ENCODE peak calls at places on chromosome 2, in six cellular contexts. F is A549, W is GM12878, T is NB4, L is HepG2, K is K562. V is an unnamed sample.

GRCh38 chr2:218829868-218830451 is 1.6 kb downstream of the PRKAG3 start:
- DNase-seq in F (no peak), W (no peak), T (no peak), L (no peak), K (no peak), V (no peak)

GRCh38 chr2:220837226-220837625 is 734.9 kb downstream of the EPHA4 start:
- DNase-seq in F (no peak), W (no peak), T (no peak), L (no peak), K (no peak), V (no peak)

GRCh38 chr2:468631-469310 is 180.9 kb upstream of the ALKAL2 start:
- DNase-seq in F (no peak), W (no peak), T (no peak), L (no peak), K (no peak), V (no peak)

GRCh38 chr2:215270118-215270451 is 41.8 kb upstream of the ATIC start:
- DNase-seq in F (no peak), W (no peak), T (no peak), L (no peak), K (no peak), V (no peak)

GRCh38 chr2:182182436-182182835 is 196.8 kb downstream of the PPP1R1C start:
- DNase-seq in F (no peak), W (no peak), T (no peak), L (no peak), K (no peak), V (peak)

GRCh38 chr2:53715568-53715967 is 52.0 kb upstream of the CHAC2 start:
- DNase-seq in F (peak), W (no peak), T (peak), L (no peak), K (no peak), V (peak)

GRCh38 chr2:42201228-42201855 is 32.2 kb downstream of the EML4 start:
- DNase-seq in F (no peak), W (no peak), T (no peak), L (no peak), K (no peak), V (no peak)

GRCh38 chr2:12819098-12819465 is 102.3 kb downstream of the TRIB2 start:
- DNase-seq in F (no peak), W (no peak), T (peak), L (no peak), K (no peak), V (peak)

GRCh38 chr2:31270871-31271270 is 36.9 kb downstream of the EHD3 start:
- DNase-seq in F (no peak), W (no peak), T (no peak), L (no peak), K (no peak), V (no peak)

GRCh38 chr2:75466708-75467311 is 93.9 kb downstream of the EVA1A start:
- DNase-seq in F (peak), W (no peak), T (peak), L (peak), K (peak), V (peak)

GRCh38 chr2:101356486-101356885 is 30.8 kb downstream of the CREG2 start:
- DNase-seq in F (no peak), W (no peak), T (no peak), L (no peak), K (no peak), V (no peak)

GRCh38 chr2:2577366-2577765 is 246.3 kb upstream of the MYT1L start:
- DNase-seq in F (no peak), W (no peak), T (no peak), L (no peak), K (no peak), V (no peak)

GRCh38 chr2:105103481-105103880 is 65.6 kb downstream of the MRPS9 start:
- DNase-seq in F (no peak), W (no peak), T (no peak), L (no peak), K (no peak), V (no peak)

GRCh38 chr2:44778221-44778654 is 163.3 kb upstream of the SIX3 start:
- DNase-seq in F (no peak), W (no peak), T (peak), L (no peak), K (no peak), V (no peak)

GRCh38 chr2:33069894-33070651 is 123.3 kb downstream of the LTBP1 start:
- DNase-seq in F (peak), W (no peak), T (peak), L (peak), K (peak), V (peak)

GRCh38 chr2:177254433-177255226 is 9.9 kb downstream of the NFE2L2 start:
- DNase-seq in F (peak), W (no peak), T (peak), L (peak), K (peak), V (peak)

GRCh38 chr2:72548081-72548764 is 277.6 kb downstream of the EXOC6B start:
- DNase-seq in F (peak), W (no peak), T (no peak), L (peak), K (peak), V (peak)

GRCh38 chr2:195507447-195508221 is 149.4 kb upstream of the SLC39A10 start:
- DNase-seq in F (no peak), W (no peak), T (no peak), L (no peak), K (no peak), V (no peak)

GRCh38 chr2:167783266-167784070 is 463.9 kb downstream of the STK39 start:
- DNase-seq in F (no peak), W (no peak), T (no peak), L (no peak), K (no peak), V (no peak)

GRCh38 chr2:134271758-134272157 is 17.9 kb downstream of the MGAT5 start:
- DNase-seq in F (no peak), W (no peak), T (no peak), L (no peak), K (no peak), V (no peak)

GRCh38 chr2:240996834-240997140 is 1.6 kb upstream of the SNED1 start:
- DNase-seq in F (no peak), W (no peak), T (no peak), L (no peak), K (no peak), V (no peak)

GRCh38 chr2:9800639-9800974 is 42.7 kb upstream of the TAF1B start:
- DNase-seq in F (no peak), W (no peak), T (peak), L (no peak), K (no peak), V (no peak)

GRCh38 chr2:190528521-190529001 is 6.0 kb downstream of the NEMP2 start:
- DNase-seq in F (peak), W (no peak), T (peak), L (peak), K (no peak), V (no peak)

GRCh38 chr2:45968946-45969584 is 317.6 kb downstream of the PRKCE start:
- DNase-seq in F (no peak), W (no peak), T (no peak), L (no peak), K (no peak), V (no peak)

GRCh38 chr2:10036095-10036879 is 7.1 kb upstream of the KLF11 start:
- DNase-seq in F (peak), W (no peak), T (peak), L (no peak), K (no peak), V (peak)

GRCh38 chr2:65387017-65387416 is 45.4 kb downstream of the SPRED2 start:
- DNase-seq in F (no peak), W (no peak), T (no peak), L (no peak), K (no peak), V (no peak)

GRCh38 chr2:74148457-74149248 is 941 bp upstream of the BOLA3 start:
- DNase-seq in F (no peak), W (no peak), T (no peak), L (no peak), K (no peak), V (no peak)

GRCh38 chr2:206798009-206798408 is 32.6 kb downstream of the FASTKD2 start:
- DNase-seq in F (no peak), W (no peak), T (peak), L (no peak), K (no peak), V (peak)

GRCh38 chr2:48448274-48449061 is 81.5 kb upstream of the STON1 start:
- DNase-seq in F (no peak), W (peak), T (peak), L (peak), K (no peak), V (no peak)

GRCh38 chr2:70947556-70948184 is 12.0 kb downstream of the ATP6V1B1 start:
- DNase-seq in F (no peak), W (no peak), T (no peak), L (no peak), K (no peak), V (peak)

GRCh38 chr2:28952806-28953190 is 28.3 kb upstream of the TOGARAM2 start:
- DNase-seq in F (peak), W (no peak), T (peak), L (no peak), K (no peak), V (peak)

GRCh38 chr2:28950941-28951630 is 30.0 kb upstream of the TOGARAM2 start:
- DNase-seq in F (peak), W (no peak), T (no peak), L (no peak), K (no peak), V (no peak)

GRCh38 chr2:28949617-28950305 is 31.3 kb upstream of the TOGARAM2 start:
- DNase-seq in F (peak), W (no peak), T (peak), L (peak), K (no peak), V (no peak)

GRCh38 chr2:28949190-28949589 is 31.9 kb upstream of the TOGARAM2 start:
- DNase-seq in F (no peak), W (no peak), T (no peak), L (no peak), K (no peak), V (no peak)

GRCh38 chr2:28951910-28952805 is 28.9 kb upstream of the TOGARAM2 start:
- DNase-seq in F (peak), W (no peak), T (peak), L (peak), K (no peak), V (no peak)
- TF ChIP-seq POLR2A in F (no peak), W (no peak), T (no peak), L (no peak), K (no peak), V (no peak)

GRCh38 chr2:180145163-180145562 is 138.1 kb upstream of the CWC22 start:
- DNase-seq in F (no peak), W (no peak), T (no peak), L (no peak), K (no peak), V (no peak)

GRCh38 chr2:180146114-180146513 is 139.0 kb upstream of the CWC22 start:
- DNase-seq in F (no peak), W (no peak), T (no peak), L (no peak), K (no peak), V (no peak)

GRCh38 chr2:180144311-180144813 is 137.3 kb upstream of the CWC22 start:
- DNase-seq in F (no peak), W (no peak), T (no peak), L (no peak), K (no peak), V (no peak)

GRCh38 chr2:180141600-180141999 is 134.5 kb upstream of the CWC22 start:
- DNase-seq in F (no peak), W (no peak), T (no peak), L (no peak), K (no peak), V (no peak)

GRCh38 chr2:180143633-180144032 is 136.5 kb upstream of the CWC22 start:
- DNase-seq in F (no peak), W (no peak), T (no peak), L (no peak), K (no peak), V (no peak)
- TF ChIP-seq MYC in F (no peak), W (no peak), T (no peak), L (no peak), K (no peak), V (no peak)

GRCh38 chr2:47072018-47072691 is 83.0 kb downstream of the STPG4 start:
- DNase-seq in F (peak), W (no peak), T (no peak), L (no peak), K (no peak), V (no peak)
- TF ChIP-seq POLR2A in F (no peak), W (no peak), T (no peak), L (no peak), K (no peak), V (no peak)

GRCh38 chr2:239297142-239298125 is 103.4 kb downstream of the HDAC4 start:
- DNase-seq in F (no peak), W (no peak), T (no peak), L (peak), K (no peak), V (no peak)
- TF ChIP-seq MYC in F (no peak), W (no peak), T (no peak), L (no peak), K (no peak), V (no peak)

GRCh38 chr2:17538844-17539554 is 1.5 kb upstream of the VSNL1 start:
- DNase-seq in F (peak), W (no peak), T (no peak), L (peak), K (peak), V (peak)

GRCh38 chr2:17540813-17541513 is 467 bp downstream of the VSNL1 start:
- DNase-seq in F (no peak), W (no peak), T (no peak), L (no peak), K (no peak), V (peak)

GRCh38 chr2:17541514-17541950 is 1.0 kb downstream of the VSNL1 start:
- DNase-seq in F (no peak), W (no peak), T (no peak), L (no peak), K (no peak), V (no peak)

GRCh38 chr2:17539596-17539992 is 902 bp upstream of the VSNL1 start:
- DNase-seq in F (no peak), W (no peak), T (no peak), L (peak), K (no peak), V (no peak)

GRCh38 chr2:17539993-17540812 is at the start of gene VSNL1:
- DNase-seq in F (peak), W (no peak), T (no peak), L (peak), K (peak), V (peak)
- TF ChIP-seq POLR2A in F (no peak), W (no peak), T (no peak), L (peak), K (no peak), V (no peak)

GRCh38 chr2:232870002-232870765 is at the start of gene SNORC:
- DNase-seq in F (no peak), W (no peak), T (no peak), L (peak), K (no peak), V (no peak)
- TF ChIP-seq MYC in F (no peak), W (no peak), T (no peak), L (peak), K (no peak), V (no peak)

DNA sequence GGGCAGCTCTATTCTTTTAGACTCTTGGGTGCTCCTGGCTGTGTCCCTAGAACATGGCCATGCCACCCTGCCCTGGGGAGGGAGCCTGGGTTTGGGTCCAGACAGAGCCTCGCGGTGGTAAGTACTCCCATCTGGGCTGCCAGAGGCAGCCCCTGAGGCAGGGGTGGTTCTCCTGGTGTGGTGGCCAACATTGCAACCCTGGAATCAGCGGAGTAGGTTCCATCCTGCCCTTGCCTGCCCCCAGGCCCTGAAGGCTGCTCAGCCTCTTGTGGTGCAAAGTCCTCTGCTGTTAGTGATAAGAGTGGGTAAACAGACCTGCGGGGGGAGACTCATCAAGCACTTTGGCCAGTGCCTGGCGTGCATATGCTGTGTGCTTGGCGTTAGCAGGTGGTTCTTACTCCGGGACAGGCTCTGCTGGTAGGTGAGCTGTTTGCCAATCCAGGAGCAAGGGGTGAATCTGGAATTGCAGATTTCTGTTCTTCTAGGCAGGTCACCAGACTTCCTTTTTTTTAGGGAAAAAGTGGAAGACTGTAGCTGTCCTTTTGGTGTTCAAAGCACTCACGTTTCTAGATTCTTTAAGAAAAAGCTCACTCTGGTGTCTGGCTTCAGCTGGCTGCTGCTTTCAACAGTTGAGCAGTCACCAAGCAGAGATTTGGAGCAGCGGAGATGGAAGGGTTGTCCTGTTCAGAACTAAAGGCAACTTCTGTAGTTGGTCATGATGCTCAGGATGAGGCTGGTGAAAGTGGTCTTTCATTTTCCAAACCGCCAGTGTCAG is 3.2 kb downstream of the CNNM3 start:
- DNase-seq in F (peak), W (no peak), T (peak), L (peak), K (peak), V (no peak)
- TF ChIP-seq POLR2A in F (no peak), W (no peak), T (no peak), L (peak), K (no peak), V (no peak)

V was measured in endothelial cell of umbilical vein.